ENCODE peak calls at places on chromosome 1, in six cellular contexts. X is ovary, C is uterus, T is transverse colon, E is GM12891, W is esophagus squamous epithelium. P is an unnamed sample.

GRCh38 chr1:42765832-42766722 is 751 bp downstream of the P3H1 start:
- DNase-seq in W (no peak), X (peak), C (peak), E (no peak), T (peak), P (peak)

GRCh38 chr1:204873714-204874113 is 3.1 kb downstream of the NFASC start:
- DNase-seq in E (no peak), W (no peak), C (no peak), X (no peak), T (no peak), P (no peak)

GRCh38 chr1:36458910-36459309 is 5.3 kb downstream of the MRPS15 start:
- DNase-seq in X (no peak), C (no peak), E (no peak), T (no peak), W (no peak), P (no peak)

GRCh38 chr1:13498553-13498952 is 15.2 kb downstream of the LRRC38 start:
- DNase-seq in X (no peak), T (no peak), E (no peak), C (no peak), W (no peak), P (no peak)

GRCh38 chr1:219763321-219763720 is 150.4 kb upstream of the ZC3H11B start:
- DNase-seq in C (no peak), X (no peak), W (no peak), E (no peak), T (no peak), P (no peak)

GRCh38 chr1:241630476-241630875 is 9.7 kb downstream of the CHML start:
- DNase-seq in C (no peak), X (no peak), T (no peak), W (no peak), E (no peak), P (no peak)

GRCh38 chr1:29675481-29676263 is 439.4 kb downstream of the PTPRU start:
- DNase-seq in T (no peak), X (no peak), C (no peak), E (no peak), W (no peak), P (no peak)

GRCh38 chr1:207844374-207844773 is 66.6 kb downstream of the CD34 start:
- DNase-seq in W (no peak), X (no peak), T (no peak), E (no peak), C (no peak), P (no peak)

GRCh38 chr1:43563779-43564616 is 33.3 kb downstream of the PTPRF start:
- DNase-seq in X (peak), E (no peak), W (no peak), T (no peak), C (peak), P (no peak)

GRCh38 chr1:186286615-186287317 is 88.3 kb downstream of the TPR start:
- DNase-seq in C (no peak), E (no peak), W (no peak), T (no peak), X (no peak), P (no peak)

GRCh38 chr1:19326748-19327065 is 14.6 kb downstream of the SLC66A1 start:
- DNase-seq in X (no peak), C (no peak), W (no peak), T (no peak), E (no peak), P (no peak)

GRCh38 chr1:19325368-19325957 is 13.3 kb downstream of the SLC66A1 start:
- DNase-seq in X (no peak), W (no peak), C (no peak), T (no peak), E (no peak), P (peak)

GRCh38 chr1:19324665-19324990 is 12.5 kb downstream of the SLC66A1 start:
- DNase-seq in W (no peak), X (no peak), E (no peak), T (no peak), C (no peak), P (no peak)

GRCh38 chr1:19327301-19327700 is 15.2 kb downstream of the SLC66A1 start:
- DNase-seq in W (no peak), T (no peak), C (no peak), X (no peak), E (no peak), P (no peak)

GRCh38 chr1:19325958-19326747 is 14.0 kb downstream of the SLC66A1 start:
- DNase-seq in C (no peak), T (no peak), W (no peak), X (no peak), E (no peak), P (no peak)
- TF ChIP-seq POLR2A in C (no peak), T (no peak), W (no peak), X (no peak), E (no peak), P (no peak)

DNA sequence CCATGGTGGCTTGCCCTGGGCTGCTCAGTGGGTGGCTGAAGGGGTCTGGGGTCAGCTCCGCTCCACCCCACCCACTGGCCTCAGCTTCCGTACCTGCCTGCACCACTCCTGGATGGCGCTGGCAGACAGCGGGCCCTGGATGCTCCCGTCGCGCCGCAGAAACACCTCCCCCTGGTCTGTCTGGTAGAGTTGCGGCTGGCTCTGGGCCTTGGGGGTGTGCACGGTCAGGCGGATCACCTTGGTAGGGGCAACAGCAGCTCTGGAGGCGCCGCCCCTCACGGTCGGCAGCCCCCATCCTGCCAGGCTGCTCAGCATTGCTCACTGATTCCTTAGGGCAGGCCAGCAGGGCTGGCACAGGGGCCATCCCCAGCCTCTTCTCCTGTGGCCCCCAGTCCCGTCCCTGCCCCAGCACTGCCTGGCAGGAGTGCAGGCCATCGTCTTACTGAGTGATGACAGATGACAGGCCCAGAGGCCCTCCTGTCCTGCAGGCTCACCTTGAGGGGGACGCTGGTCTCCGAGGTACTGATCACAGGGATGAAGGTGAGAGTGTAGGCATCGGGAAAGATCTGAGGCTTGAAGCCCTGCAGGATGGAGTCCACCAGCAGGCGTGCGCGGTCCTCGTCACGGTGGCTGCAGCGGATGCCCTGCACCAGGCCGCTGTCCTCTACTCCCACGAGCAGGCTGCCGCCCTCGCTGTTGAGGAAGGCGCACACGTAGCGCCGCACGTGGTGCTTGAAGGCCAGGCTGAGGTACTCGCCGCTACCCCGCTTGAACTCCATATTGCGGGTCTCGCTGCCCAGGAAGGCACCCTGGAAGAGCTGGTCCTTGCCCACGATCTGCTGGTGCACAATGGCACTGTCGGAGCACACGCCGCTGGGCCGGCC is 4.1 kb downstream of the SLFNL1 start:
- DNase-seq in C (no peak), W (no peak), E (no peak), X (no peak), T (no peak), P (no peak)
- TF ChIP-seq POLR2A in C (no peak), W (no peak), E (peak), X (no peak), T (no peak), P (no peak)

GRCh38 chr1:9495854-9496374 is 43.4 kb upstream of the SLC25A33 start:
- DNase-seq in W (no peak), C (no peak), E (no peak), T (no peak), X (no peak), P (no peak)

GRCh38 chr1:9493326-9493725 is 45.9 kb upstream of the SLC25A33 start:
- DNase-seq in T (no peak), E (no peak), C (no peak), X (no peak), W (no peak), P (no peak)

GRCh38 chr1:9494936-9495758 is 44.1 kb upstream of the SLC25A33 start:
- DNase-seq in W (no peak), C (peak), E (peak), T (peak), X (peak), P (peak)

GRCh38 chr1:9490605-9491339 is 48.5 kb upstream of the SLC25A33 start:
- DNase-seq in T (peak), C (peak), X (peak), W (peak), E (peak), P (peak)
- TF ChIP-seq POLR2A in T (no peak), C (no peak), X (no peak), W (no peak), E (no peak), P (no peak)

DNA sequence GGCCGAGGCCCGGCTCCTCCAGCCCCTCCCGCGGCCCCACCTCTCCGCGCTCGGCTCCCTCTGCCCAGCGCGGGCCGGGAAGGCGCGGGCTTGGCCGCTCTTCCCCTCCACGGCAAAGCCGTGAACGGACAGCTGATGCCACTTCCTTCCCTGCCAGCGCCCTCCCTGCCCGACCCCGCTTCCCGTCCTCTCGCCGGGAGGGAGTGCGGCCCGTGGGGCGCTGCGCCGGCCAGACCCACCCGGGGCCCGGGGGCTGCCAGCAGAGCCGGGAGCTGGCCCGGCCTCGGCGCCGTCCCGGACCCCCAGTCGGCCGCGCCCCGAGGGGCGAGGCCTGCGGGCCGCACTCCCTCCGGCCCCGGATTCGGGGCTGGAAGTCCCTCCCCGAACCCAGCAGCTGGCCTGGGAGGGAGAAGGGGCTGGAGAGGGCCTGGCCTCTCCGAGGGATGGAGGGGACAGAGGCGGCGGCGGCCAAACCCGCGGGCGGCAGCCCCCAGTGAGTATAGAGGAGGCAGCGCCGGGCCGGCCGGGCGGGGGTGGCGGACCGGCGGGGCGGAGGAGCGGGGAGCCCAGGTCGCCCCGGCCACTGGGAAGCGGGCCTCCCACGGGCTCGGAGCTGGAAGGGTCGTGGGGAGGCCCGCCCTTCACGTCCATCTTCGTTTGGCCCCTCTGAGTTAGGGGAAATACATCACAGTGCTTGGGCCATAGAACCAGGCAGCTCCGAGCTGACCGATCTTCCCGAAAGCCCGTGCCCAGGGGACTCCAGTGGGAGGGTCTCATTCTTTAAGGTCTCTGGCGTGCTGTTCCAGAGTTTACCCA is at the start of gene KIAA1614:
- DNase-seq in T (no peak), X (peak), W (no peak), C (peak), E (no peak), P (no peak)
- TF ChIP-seq POLR2A in T (no peak), X (peak), W (peak), C (no peak), E (no peak), P (no peak)

GRCh38 chr1:154485106-154485505 is 16.9 kb upstream of the TDRD10 start:
- DNase-seq in T (no peak), E (no peak), C (no peak), W (no peak), X (no peak), P (no peak)
- TF ChIP-seq POLR2A in T (no peak), E (no peak), C (no peak), W (no peak), X (no peak), P (no peak)

DNA sequence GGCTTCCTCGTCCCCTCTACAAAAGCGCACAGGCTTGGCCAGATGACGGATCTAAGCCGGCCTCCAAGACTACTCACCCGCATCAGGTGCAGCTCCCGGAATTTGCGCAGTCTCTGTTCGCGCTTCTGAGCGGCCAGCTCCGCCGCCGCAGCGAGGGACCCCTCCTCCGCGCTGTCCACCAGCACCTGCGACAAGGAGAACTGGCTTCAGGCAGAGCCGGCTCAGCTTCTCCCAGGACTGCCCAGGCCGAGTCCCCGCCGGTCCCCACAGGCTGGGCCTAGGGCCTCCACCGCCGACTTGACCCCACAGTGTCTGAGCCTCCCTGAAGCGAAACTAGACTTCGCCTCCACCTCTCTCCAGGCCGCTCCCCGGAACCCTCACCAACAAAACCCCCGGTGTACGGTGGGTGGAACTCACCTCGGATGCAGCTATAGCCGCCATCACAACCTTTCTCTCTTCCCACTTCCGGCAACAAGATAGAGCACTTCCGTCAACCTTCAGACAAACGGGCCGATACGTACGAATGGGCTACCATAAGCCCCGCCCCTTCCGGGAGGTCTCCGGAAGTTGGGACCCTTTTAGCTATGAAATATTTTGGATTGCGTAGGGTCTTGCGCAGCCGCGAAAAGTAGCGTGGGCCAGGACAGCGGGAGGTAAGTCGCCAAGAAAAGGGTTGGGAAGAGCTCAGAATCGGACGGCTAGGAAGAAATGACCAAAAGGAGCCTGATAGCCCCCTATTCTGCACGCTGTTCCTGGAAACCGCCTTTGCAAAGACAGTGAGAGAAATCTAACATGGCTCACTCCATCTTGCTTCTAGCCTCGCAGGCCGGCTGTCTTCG is at the start of gene SYF2:
- DNase-seq in T (peak), W (peak), E (peak), C (peak), X (peak), P (peak)
- TF ChIP-seq POLR2A in T (peak), W (peak), E (peak), C (peak), X (peak), P (peak)

P was measured in erythroblast.